ENCODE peak calls at places on chromosome X, in seven cellular contexts. L, T, U, C, K, F and O are unnamed samples.

GRCh38 chrX:36431819-36432218 is 512.3 kb downstream of the CFAP47 start:
- DNase-seq in T (no peak), F (no peak), L (no peak), C (no peak), U (no peak), K (no peak), O (no peak)

GRCh38 chrX:30831082-30831481 is 58.0 kb downstream of the TAB3 start:
- DNase-seq in C (no peak), T (no peak), K (peak), U (no peak), L (no peak), F (no peak), O (no peak)

GRCh38 chrX:31178769-31179125 is 106.9 kb upstream of the FTHL17 start:
- DNase-seq in K (no peak), F (peak), T (no peak), U (no peak), C (no peak), L (no peak), O (no peak)

GRCh38 chrX:40176256-40176978 is 78.7 kb upstream of the BCOR start:
- DNase-seq in L (no peak), U (no peak), T (peak), C (peak), F (peak), K (peak), O (no peak)

GRCh38 chrX:36562986-36563385 is 445.2 kb upstream of the FAM47C start:
- DNase-seq in F (no peak), K (no peak), U (no peak), L (no peak), T (no peak), C (no peak), O (no peak)

GRCh38 chrX:153396320-153397195 is 4.6 kb downstream of the PNMA6E start:
- DNase-seq in F (no peak), K (no peak), L (no peak), C (no peak), T (no peak), U (no peak), O (no peak)

GRCh38 chrX:152861116-152861515 is 30.3 kb downstream of the NSDHL start:
- DNase-seq in C (no peak), T (no peak), F (no peak), L (no peak), K (no peak), U (no peak), O (peak)

GRCh38 chrX:9676311-9676710 is 89.3 kb downstream of the GPR143 start:
- DNase-seq in C (no peak), U (no peak), F (peak), T (no peak), L (no peak), K (no peak), O (no peak)

GRCh38 chrX:107738272-107738671 is 37.3 kb downstream of the TSC22D3 start:
- DNase-seq in L (no peak), K (no peak), U (no peak), T (no peak), C (no peak), F (no peak), O (no peak)

GRCh38 chrX:8462488-8462887 is 2.1 kb upstream of the VCX3B start:
- DNase-seq in T (no peak), U (no peak), F (no peak), C (no peak), L (no peak), K (no peak), O (no peak)

GRCh38 chrX:34655496-34656258 is 1.4 kb downstream of the TMEM47 start:
- DNase-seq in U (no peak), L (no peak), T (no peak), C (no peak), K (no peak), F (no peak), O (no peak)

GRCh38 chrX:15277594-15277993 is 7.7 kb upstream of the ASB9 start:
- DNase-seq in K (no peak), U (no peak), L (no peak), F (no peak), T (no peak), C (no peak), O (no peak)

GRCh38 chrX:12446342-12447075 is 308.2 kb downstream of the FRMPD4 start:
- DNase-seq in F (peak), C (no peak), L (no peak), K (no peak), T (no peak), U (no peak), O (no peak)

GRCh38 chrX:30495468-30495867 is 82.1 kb downstream of the TASL start:
- DNase-seq in F (no peak), L (no peak), U (peak), C (no peak), T (no peak), K (no peak), O (no peak)

GRCh38 chrX:112687189-112687691 is 7.5 kb upstream of the LHFPL1 start:
- DNase-seq in C (no peak), T (no peak), U (no peak), L (no peak), F (no peak), K (no peak), O (no peak)

GRCh38 chrX:102345916-102346315 is 93.9 kb downstream of the NXF2B start:
- DNase-seq in C (peak), K (peak), L (peak), T (peak), F (peak), U (peak), O (no peak)

GRCh38 chrX:10125248-10125615 is 31.5 kb upstream of the CLCN4 start:
- DNase-seq in F (no peak), U (no peak), L (no peak), T (no peak), C (no peak), K (no peak), O (no peak)

GRCh38 chrX:101265869-101266428 is 25.2 kb downstream of the TAF7L start:
- DNase-seq in T (no peak), F (peak), U (peak), C (no peak), L (no peak), K (no peak), O (peak)

GRCh38 chrX:13923845-13924244 is 105.8 kb downstream of the GEMIN8 start:
- DNase-seq in F (no peak), U (no peak), L (no peak), C (peak), T (no peak), K (no peak), O (no peak)

GRCh38 chrX:3076416-3076991 is 35.2 kb downstream of the ARSF start:
- DNase-seq in C (no peak), L (no peak), T (no peak), U (no peak), K (no peak), F (no peak), O (no peak)

GRCh38 chrX:72568406-72569092 is 4.1 kb downstream of the HDAC8 start:
- DNase-seq in K (no peak), T (no peak), L (no peak), F (peak), C (no peak), U (no peak), O (no peak)

GRCh38 chrX:39675619-39676018 is 422.1 kb downstream of the BCOR start:
- DNase-seq in T (peak), U (peak), F (no peak), C (peak), K (no peak), L (no peak), O (no peak)

GRCh38 chrX:43655151-43655676 is 885 bp upstream of the MAOA start:
- DNase-seq in L (peak), T (peak), F (peak), K (peak), U (no peak), C (peak), O (no peak)

GRCh38 chrX:75291611-75292010 is 17.7 kb downstream of the UPRT start:
- DNase-seq in K (no peak), C (no peak), T (no peak), F (no peak), U (no peak), L (no peak), O (no peak)

GRCh38 chrX:40434947-40435346 is 145.8 kb upstream of the ATP6AP2 start:
- DNase-seq in L (no peak), K (no peak), F (peak), U (no peak), T (no peak), C (peak), O (no peak)

GRCh38 chrX:110852180-110852579 is 56.6 kb upstream of the CHRDL1 start:
- DNase-seq in F (peak), K (no peak), U (no peak), C (no peak), T (no peak), L (no peak), O (no peak)

GRCh38 chrX:19904778-19905367 is 17.5 kb upstream of the SH3KBP1 start:
- DNase-seq in F (peak), L (no peak), K (no peak), C (peak), T (no peak), U (no peak), O (no peak)

GRCh38 chrX:36357855-36358254 is 438.3 kb downstream of the CFAP47 start:
- DNase-seq in K (no peak), U (no peak), F (no peak), T (no peak), L (no peak), C (no peak), O (no peak)

GRCh38 chrX:40709395-40709794 is 25.9 kb downstream of the MED14 start:
- DNase-seq in U (no peak), K (no peak), L (no peak), C (no peak), T (no peak), F (no peak), O (no peak)

GRCh38 chrX:20515841-20516461 is 249.2 kb upstream of the RPS6KA3 start:
- DNase-seq in C (peak), U (peak), L (no peak), F (peak), T (no peak), K (peak), O (peak)

GRCh38 chrX:78652971-78653822 is 5.9 kb downstream of the RTL3 start:
- DNase-seq in U (peak), F (peak), L (no peak), T (no peak), K (no peak), C (peak), O (peak)

GRCh38 chrX:42944381-42944998 is 166.5 kb upstream of the PPP1R2C start:
- DNase-seq in C (no peak), U (no peak), T (no peak), F (no peak), K (no peak), L (no peak), O (no peak)

GRCh38 chrX:44432641-44433040 is 89.2 kb upstream of the EFHC2 start:
- DNase-seq in K (no peak), T (no peak), U (peak), L (no peak), F (peak), C (no peak), O (no peak)

GRCh38 chrX:120309873-120310730 is 1.2 kb downstream of the TMEM255A start:
- DNase-seq in K (peak), U (no peak), C (no peak), T (no peak), F (peak), L (peak), O (no peak)

GRCh38 chrX:123976671-123977316 is 15.3 kb downstream of the STAG2 start:
- DNase-seq in F (peak), K (no peak), L (no peak), C (peak), U (no peak), T (no peak), O (no peak)

GRCh38 chrX:11103751-11104150 is 7.4 kb upstream of the HCCS start:
- DNase-seq in K (no peak), T (no peak), C (no peak), U (no peak), F (peak), L (no peak), O (no peak)

GRCh38 chrX:120315776-120316175 is 4.5 kb upstream of the TMEM255A start:
- DNase-seq in C (no peak), T (no peak), U (no peak), F (no peak), K (no peak), L (no peak), O (no peak)

GRCh38 chrX:44898411-44899221 is 25.6 kb downstream of the KDM6A start:
- DNase-seq in L (no peak), F (no peak), T (no peak), C (peak), K (no peak), U (no peak), O (no peak)